ENCODE peak calls at places on chromosomes 13 and 19, in seven cellular contexts. One of them, this sample, is unnamed.

GRCh38 chr19:56150358-56150757 is 9.3 kb downstream of the ZNF444 start:
- DNase-seq in H9: no peak
- DNase-seq in IMR-90: no peak
- DNase-seq in H1: no peak
- DNase-seq in neuronal stem cell: no peak
- DNase-seq in mesenchymal stem cell: no peak
- DNase-seq in trophoblast cell: no peak
- DNase-seq in this sample: no peak

GRCh38 chr13:113595131-113595530 is 10.6 kb downstream of the TFDP1 start:
- DNase-seq in H9: peak; percentile 3
- DNase-seq in IMR-90: no peak
- DNase-seq in H1: no peak
- DNase-seq in neuronal stem cell: no peak
- DNase-seq in mesenchymal stem cell: no peak
- DNase-seq in trophoblast cell: no peak
- DNase-seq in this sample: no peak

GRCh38 chr13:26867451-26868067 is 107.0 kb upstream of the GPR12 start:
- DNase-seq in H9: no peak
- DNase-seq in IMR-90: peak; percentile 14
- DNase-seq in H1: no peak
- DNase-seq in neuronal stem cell: peak; percentile 40
- DNase-seq in mesenchymal stem cell: peak; percentile 32
- DNase-seq in trophoblast cell: peak; percentile 58
- DNase-seq in this sample: peak; percentile 12

GRCh38 chr13:113660066-113660465 is 2.1 kb upstream of the ATP4B start:
- DNase-seq in H9: no peak
- DNase-seq in IMR-90: no peak
- DNase-seq in H1: no peak
- DNase-seq in neuronal stem cell: no peak
- DNase-seq in mesenchymal stem cell: no peak
- DNase-seq in trophoblast cell: no peak
- DNase-seq in this sample: no peak

GRCh38 chr19:56367829-56368711 is 25.3 kb downstream of the ZNF582 start:
- DNase-seq in H9: peak; percentile 90
- DNase-seq in IMR-90: peak; percentile 89
- DNase-seq in H1: peak; percentile 93
- DNase-seq in neuronal stem cell: peak; percentile 91
- DNase-seq in mesenchymal stem cell: peak; percentile 97
- DNase-seq in trophoblast cell: peak; percentile 95
- DNase-seq in this sample: peak; percentile 99

GRCh38 chr19:58279925-58280316 is 1.2 kb downstream of the ZNF8 start:
- DNase-seq in H9: no peak
- DNase-seq in IMR-90: no peak
- DNase-seq in H1: no peak
- DNase-seq in neuronal stem cell: no peak
- DNase-seq in mesenchymal stem cell: no peak
- DNase-seq in trophoblast cell: no peak
- DNase-seq in this sample: peak; percentile 20

GRCh38 chr13:83449666-83450395 is 432.4 kb downstream of the SLITRK1 start:
- DNase-seq in H9: no peak
- DNase-seq in IMR-90: peak; percentile 62
- DNase-seq in H1: no peak
- DNase-seq in neuronal stem cell: no peak
- DNase-seq in mesenchymal stem cell: no peak
- DNase-seq in trophoblast cell: peak; percentile 73
- DNase-seq in this sample: peak; percentile 9

GRCh38 chr19:35261356-35262100 is 7.2 kb upstream of the USF2 start:
- DNase-seq in H9: peak; percentile 18
- DNase-seq in IMR-90: no peak
- DNase-seq in H1: no peak
- DNase-seq in neuronal stem cell: no peak
- DNase-seq in mesenchymal stem cell: no peak
- DNase-seq in trophoblast cell: no peak
- DNase-seq in this sample: no peak

GRCh38 chr19:51246153-51246552 is 4.7 kb upstream of the SIGLECL1 start:
- DNase-seq in H9: no peak
- DNase-seq in IMR-90: peak; percentile 1
- DNase-seq in H1: no peak
- DNase-seq in neuronal stem cell: no peak
- DNase-seq in mesenchymal stem cell: no peak
- DNase-seq in trophoblast cell: peak; percentile 17
- DNase-seq in this sample: no peak

GRCh38 chr19:1058112-1058511 is 8.9 kb upstream of the ARHGAP45 start:
- DNase-seq in H9: no peak
- DNase-seq in IMR-90: no peak
- DNase-seq in H1: no peak
- DNase-seq in neuronal stem cell: no peak
- DNase-seq in mesenchymal stem cell: no peak
- DNase-seq in trophoblast cell: no peak
- DNase-seq in this sample: no peak

GRCh38 chr13:102147353-102147752 is 254.5 kb downstream of the FGF14 start:
- DNase-seq in H9: no peak
- DNase-seq in IMR-90: no peak
- DNase-seq in H1: no peak
- DNase-seq in neuronal stem cell: no peak
- DNase-seq in mesenchymal stem cell: no peak
- DNase-seq in trophoblast cell: no peak
- DNase-seq in this sample: no peak

DNA sequence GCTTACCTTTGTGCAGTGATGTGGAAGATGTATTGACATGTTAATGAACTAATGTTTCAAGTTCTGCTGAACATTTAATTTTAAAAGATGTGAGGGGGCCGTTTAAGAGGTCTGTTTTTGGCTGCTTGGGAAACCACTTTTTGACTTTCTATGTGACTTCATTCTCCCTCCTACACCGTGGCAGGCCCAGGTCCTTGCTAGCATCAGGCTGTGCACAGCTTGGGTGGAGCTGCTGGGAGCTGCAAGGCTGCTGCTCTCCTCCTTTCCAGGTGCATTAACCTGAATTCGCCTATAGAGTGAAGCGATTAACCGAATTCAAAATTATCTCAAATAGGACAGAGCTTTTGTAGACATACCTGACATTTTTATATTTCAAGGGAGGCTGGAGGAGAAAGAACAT is 249.1 kb downstream of the FGF14 start:
- DNase-seq in H9: no peak
- DNase-seq in IMR-90: no peak
- DNase-seq in H1: no peak
- DNase-seq in neuronal stem cell: no peak
- DNase-seq in mesenchymal stem cell: no peak
- DNase-seq in trophoblast cell: no peak
- DNase-seq in this sample: no peak
- H3K18ac ChIP-seq in H9: no peak overlapping the region
- H3K18ac ChIP-seq in IMR-90: no peak overlapping the region
- H3K18ac ChIP-seq in H1: no peak overlapping the region
- H3K18ac ChIP-seq in neuronal stem cell: peak overlapping the region; percentile 57
- H3K18ac ChIP-seq in mesenchymal stem cell: no peak overlapping the region
- H3K18ac ChIP-seq in trophoblast cell: no peak overlapping the region
- H3K18ac ChIP-seq in this sample: no peak overlapping the region

DNA sequence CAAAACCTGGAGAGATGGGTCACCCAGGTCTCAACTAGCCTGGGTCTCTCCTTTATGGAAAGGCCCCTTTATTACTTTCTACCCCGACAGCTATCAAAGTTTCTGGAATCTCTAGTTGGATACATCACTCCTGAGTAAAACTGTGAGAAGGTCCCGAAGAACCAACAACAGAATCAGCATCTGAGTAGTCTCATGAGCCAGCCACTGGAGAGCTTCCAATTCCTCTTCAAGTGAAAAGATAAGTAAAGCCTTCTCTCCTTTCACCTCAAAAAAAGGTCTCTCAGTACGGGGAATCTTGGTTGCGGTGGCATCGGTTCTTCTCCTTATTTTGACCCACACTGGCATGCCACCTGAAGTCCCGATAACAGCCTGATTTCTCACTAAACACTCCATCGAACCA is at the start of gene ERVV-1:
- DNase-seq in H9: no peak
- DNase-seq in IMR-90: peak; percentile 10
- DNase-seq in H1: no peak
- DNase-seq in neuronal stem cell: no peak
- DNase-seq in mesenchymal stem cell: no peak
- DNase-seq in trophoblast cell: no peak
- DNase-seq in this sample: no peak
- H3K18ac ChIP-seq in H9: no peak within 1 kb of the TSS
- H3K18ac ChIP-seq in IMR-90: no peak within 1 kb of the TSS
- H3K18ac ChIP-seq in H1: no peak within 1 kb of the TSS
- H3K18ac ChIP-seq in neuronal stem cell: no peak within 1 kb of the TSS
- H3K18ac ChIP-seq in mesenchymal stem cell: no peak within 1 kb of the TSS
- H3K18ac ChIP-seq in trophoblast cell: no peak within 1 kb of the TSS
- H3K18ac ChIP-seq in this sample: no peak within 1 kb of the TSS

DNA sequence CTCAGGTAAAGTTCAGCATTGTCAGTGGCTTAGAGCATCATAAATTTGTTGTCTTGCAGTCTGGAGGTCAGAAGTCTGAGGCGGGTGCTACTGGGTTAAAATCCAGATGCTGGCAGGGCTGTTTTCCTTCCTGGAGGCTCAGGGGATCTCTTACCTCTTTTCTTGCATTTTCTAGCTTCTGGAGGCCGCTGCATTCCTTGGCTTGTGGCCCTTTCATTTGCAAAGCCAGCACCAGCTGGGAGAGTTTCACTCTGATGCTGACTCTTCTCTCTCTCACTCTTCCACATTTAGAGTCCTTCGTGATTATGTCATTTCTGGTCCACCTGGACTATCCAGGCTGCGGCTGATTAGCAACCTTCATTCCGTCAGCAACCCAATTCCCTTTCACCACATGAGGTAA is 38.1 kb upstream of the SLC10A2 start:
- DNase-seq in H9: peak; percentile 78
- DNase-seq in IMR-90: no peak
- DNase-seq in H1: peak; percentile 34
- DNase-seq in neuronal stem cell: no peak
- DNase-seq in mesenchymal stem cell: no peak
- DNase-seq in trophoblast cell: peak; percentile 23
- DNase-seq in this sample: peak; percentile 47
- H3K18ac ChIP-seq in H9: no peak overlapping the region
- H3K18ac ChIP-seq in IMR-90: no peak overlapping the region
- H3K18ac ChIP-seq in H1: no peak overlapping the region
- H3K18ac ChIP-seq in neuronal stem cell: no peak overlapping the region
- H3K18ac ChIP-seq in mesenchymal stem cell: no peak overlapping the region
- H3K18ac ChIP-seq in trophoblast cell: no peak overlapping the region
- H3K18ac ChIP-seq in this sample: no peak overlapping the region

DNA sequence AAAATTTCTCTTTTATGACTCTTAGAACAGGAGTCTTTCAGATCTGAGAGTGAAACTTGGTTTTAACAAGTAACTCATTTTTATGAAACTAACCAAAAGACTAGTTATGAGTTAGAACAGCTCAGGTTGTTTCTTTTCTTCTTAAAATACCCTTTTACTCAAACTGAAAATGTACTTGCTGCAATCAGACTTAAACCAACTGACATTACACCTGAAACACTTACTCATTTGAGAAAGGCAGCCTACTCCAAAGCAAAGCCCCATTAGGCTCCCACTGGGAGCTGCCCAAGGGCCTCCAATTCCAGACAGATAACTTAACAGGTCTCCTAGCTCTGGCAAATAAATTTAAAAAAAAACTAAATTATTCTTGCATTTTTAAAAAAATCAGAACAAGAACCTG is 3.6 kb downstream of the FOXO1 start:
- DNase-seq in H9: no peak
- DNase-seq in IMR-90: no peak
- DNase-seq in H1: no peak
- DNase-seq in neuronal stem cell: no peak
- DNase-seq in mesenchymal stem cell: no peak
- DNase-seq in trophoblast cell: no peak
- DNase-seq in this sample: peak; percentile 87
- H3K18ac ChIP-seq in H9: no peak overlapping the region
- H3K18ac ChIP-seq in IMR-90: no peak overlapping the region
- H3K18ac ChIP-seq in H1: no peak overlapping the region
- H3K18ac ChIP-seq in neuronal stem cell: no peak overlapping the region
- H3K18ac ChIP-seq in mesenchymal stem cell: no peak overlapping the region
- H3K18ac ChIP-seq in trophoblast cell: no peak overlapping the region
- H3K18ac ChIP-seq in this sample: no peak overlapping the region

GRCh38 chr19:17086129-17086528 is 10.6 kb downstream of the MYO9B start:
- DNase-seq in H9: no peak
- DNase-seq in IMR-90: no peak
- DNase-seq in H1: no peak
- DNase-seq in neuronal stem cell: no peak
- DNase-seq in mesenchymal stem cell: no peak
- DNase-seq in trophoblast cell: no peak
- DNase-seq in this sample: no peak
- H3K18ac ChIP-seq in H9: no peak overlapping the region
- H3K18ac ChIP-seq in IMR-90: no peak overlapping the region
- H3K18ac ChIP-seq in H1: no peak overlapping the region
- H3K18ac ChIP-seq in neuronal stem cell: no peak overlapping the region
- H3K18ac ChIP-seq in mesenchymal stem cell: no peak overlapping the region
- H3K18ac ChIP-seq in trophoblast cell: peak overlapping the region; percentile 33
- H3K18ac ChIP-seq in this sample: no peak overlapping the region

GRCh38 chr19:2479556-2480194 is 3.7 kb downstream of the GADD45B start:
- DNase-seq in H9: no peak
- DNase-seq in IMR-90: no peak
- DNase-seq in H1: no peak
- DNase-seq in neuronal stem cell: no peak
- DNase-seq in mesenchymal stem cell: peak; percentile 66
- DNase-seq in trophoblast cell: peak; percentile 59
- DNase-seq in this sample: no peak

GRCh38 chr19:2483084-2483483 is 7.2 kb downstream of the GADD45B start:
- DNase-seq in H9: no peak
- DNase-seq in IMR-90: no peak
- DNase-seq in H1: no peak
- DNase-seq in neuronal stem cell: no peak
- DNase-seq in mesenchymal stem cell: peak; percentile 49
- DNase-seq in trophoblast cell: no peak
- DNase-seq in this sample: no peak

GRCh38 chr19:2483484-2484151 is 7.7 kb downstream of the GADD45B start:
- DNase-seq in H9: no peak
- DNase-seq in IMR-90: no peak
- DNase-seq in H1: no peak
- DNase-seq in neuronal stem cell: no peak
- DNase-seq in mesenchymal stem cell: no peak
- DNase-seq in trophoblast cell: no peak
- DNase-seq in this sample: no peak

GRCh38 chr19:2482354-2483038 is 6.6 kb downstream of the GADD45B start:
- DNase-seq in H9: no peak
- DNase-seq in IMR-90: no peak
- DNase-seq in H1: no peak
- DNase-seq in neuronal stem cell: no peak
- DNase-seq in mesenchymal stem cell: no peak
- DNase-seq in trophoblast cell: no peak
- DNase-seq in this sample: no peak

DNA sequence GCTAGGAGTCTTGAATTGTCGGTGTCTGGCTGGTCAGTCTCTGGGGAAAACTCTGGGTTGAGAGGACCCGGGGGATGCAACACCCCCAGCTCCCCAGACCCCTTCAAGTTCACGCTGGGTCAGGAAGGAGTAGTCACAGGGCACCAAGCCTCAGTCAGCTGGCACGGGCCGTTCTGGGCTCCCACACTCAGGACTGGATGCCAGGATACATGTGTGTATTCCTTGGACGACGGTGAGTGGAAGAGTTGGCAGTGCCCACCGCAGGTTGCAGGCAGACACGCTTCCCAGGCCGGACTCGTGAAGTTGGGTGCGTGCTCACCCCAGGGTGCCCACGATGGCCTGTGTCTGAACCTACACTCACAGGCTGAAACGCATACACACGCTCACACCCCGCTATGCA is 5.5 kb downstream of the GADD45B start:
- DNase-seq in H9: no peak
- DNase-seq in IMR-90: no peak
- DNase-seq in H1: no peak
- DNase-seq in neuronal stem cell: no peak
- DNase-seq in mesenchymal stem cell: no peak
- DNase-seq in trophoblast cell: no peak
- DNase-seq in this sample: no peak
- H3K18ac ChIP-seq in H9: no peak overlapping the region
- H3K18ac ChIP-seq in IMR-90: no peak overlapping the region
- H3K18ac ChIP-seq in H1: no peak overlapping the region
- H3K18ac ChIP-seq in neuronal stem cell: peak overlapping the region; percentile 76
- H3K18ac ChIP-seq in mesenchymal stem cell: no peak overlapping the region
- H3K18ac ChIP-seq in trophoblast cell: no peak overlapping the region
- H3K18ac ChIP-seq in this sample: no peak overlapping the region

GRCh38 chr13:41791056-41791455 is 169.9 kb downstream of the VWA8 start:
- DNase-seq in H9: no peak
- DNase-seq in IMR-90: peak; percentile 24
- DNase-seq in H1: no peak
- DNase-seq in neuronal stem cell: no peak
- DNase-seq in mesenchymal stem cell: no peak
- DNase-seq in trophoblast cell: no peak
- DNase-seq in this sample: no peak
- H3K18ac ChIP-seq in H9: no peak overlapping the region
- H3K18ac ChIP-seq in IMR-90: no peak overlapping the region
- H3K18ac ChIP-seq in H1: no peak overlapping the region
- H3K18ac ChIP-seq in neuronal stem cell: no peak overlapping the region
- H3K18ac ChIP-seq in mesenchymal stem cell: no peak overlapping the region
- H3K18ac ChIP-seq in trophoblast cell: no peak overlapping the region
- H3K18ac ChIP-seq in this sample: no peak overlapping the region

This sample was measured in mesendoderm.